ENCODE peak calls at places on chromosomes 16 and 17, in four cellular contexts. Y is upper lobe of left lung, H is Panc1, G is HepG2. Z is an unnamed sample.

GRCh38 chr17:75384751-75385150 is 20.7 kb downstream of the GRB2 start:
- ATAC-seq in H (no peak), Y (no peak), G (no peak), Z (no peak)

GRCh38 chr17:80877095-80877828 is 114.4 kb upstream of the CHMP6 start:
- ATAC-seq in G (no peak), Y (no peak), H (no peak), Z (no peak)

GRCh38 chr17:64661731-64661980 is 451 bp downstream of the SMURF2 start:
- ATAC-seq in G (no peak), H (peak; percentile 44), Y (no peak), Z (peak; percentile 44)

GRCh38 chr16:82995927-82996441 is 369.2 kb downstream of the CDH13 start:
- ATAC-seq in G (no peak), H (no peak), Y (peak; percentile 45), Z (peak; percentile 63)

GRCh38 chr16:89453662-89454321 is 36.6 kb downstream of the ANKRD11 start:
- ATAC-seq in H (peak; percentile 69), G (peak; percentile 52), Y (peak; percentile 75), Z (peak; percentile 55)

GRCh38 chr16:10878644-10879498 is 1.9 kb downstream of the CIITA start:
- ATAC-seq in G (peak; percentile 67), H (peak; percentile 66), Y (peak; percentile 80), Z (peak; percentile 59)

GRCh38 chr17:59837362-59838195 is 55.2 kb downstream of the TUBD1 start:
- ATAC-seq in H (peak; percentile 83), G (peak; percentile 86), Y (peak; percentile 89), Z (peak; percentile 97)

GRCh38 chr16:11801481-11802021 is 4.5 kb upstream of the ZC3H7A start:
- ATAC-seq in H (no peak), G (no peak), Y (no peak), Z (no peak)

GRCh38 chr17:40322417-40323315 is 13.7 kb downstream of the RARA start:
- ATAC-seq in Y (peak; percentile 46), H (peak; percentile 17), G (no peak), Z (peak; percentile 17)

GRCh38 chr17:65485388-65486299 is 75.8 kb downstream of the AXIN2 start:
- ATAC-seq in H (no peak), Y (peak; percentile 67), G (no peak), Z (peak; percentile 36)

GRCh38 chr16:49528035-49528434 is 154.4 kb downstream of the C16orf78 start:
- ATAC-seq in H (no peak), G (no peak), Y (peak; percentile 44), Z (peak; percentile 50)

GRCh38 chr17:81470944-81471803 is 41.4 kb downstream of the ACTG1 start:
- ATAC-seq in G (no peak), Y (no peak), H (no peak), Z (no peak)

GRCh38 chr17:62058611-62059010 is 6.5 kb downstream of the MED13 start:
- ATAC-seq in Y (no peak), H (no peak), G (no peak), Z (no peak)

GRCh38 chr16:65494609-65495008 is 372.7 kb upstream of the CDH11 start:
- ATAC-seq in Y (no peak), G (no peak), H (no peak), Z (no peak)

GRCh38 chr16:58464916-58465731 is 34.8 kb upstream of the NDRG4 start:
- ATAC-seq in G (peak; percentile 65), Y (no peak), H (peak; percentile 61), Z (no peak)

GRCh38 chr17:75689441-75689873 is 22.3 kb downstream of the SAP30BP start:
- ATAC-seq in Y (no peak), G (no peak), H (no peak), Z (no peak)

GRCh38 chr16:84643677-84644076 is 4.6 kb upstream of the KLHL36 start:
- ATAC-seq in G (no peak), H (no peak), Y (no peak), Z (no peak)

GRCh38 chr16:30805056-30805369 is 18.0 kb upstream of the ZNF629 start:
- ATAC-seq in H (peak; percentile 44), G (peak; percentile 3), Y (peak; percentile 4), Z (no peak)

GRCh38 chr16:27576729-27577128 is 26.8 kb downstream of the KATNIP start:
- ATAC-seq in G (no peak), H (no peak), Y (no peak), Z (no peak)

GRCh38 chr17:48413613-48414405 is 16.2 kb downstream of the SKAP1 start:
- ATAC-seq in G (no peak), Y (no peak), H (no peak), Z (no peak)

GRCh38 chr17:81553616-81554181 is 1.5 kb upstream of the FAAP100 start:
- ATAC-seq in G (peak; percentile 0), Y (peak; percentile 19), H (peak; percentile 44), Z (no peak)

GRCh38 chr17:17388657-17389496 is 85.7 kb downstream of the NT5M start:
- ATAC-seq in G (no peak), Y (peak; percentile 25), H (no peak), Z (no peak)

GRCh38 chr17:1907818-1908698 is 78.3 kb downstream of the RPA1 start:
- ATAC-seq in Y (peak; percentile 66), G (no peak), H (peak; percentile 36), Z (peak; percentile 28)

GRCh38 chr17:1908699-1909309 is 79.0 kb downstream of the RPA1 start:
- ATAC-seq in H (peak; percentile 90), G (peak; percentile 79), Y (peak; percentile 90), Z (peak; percentile 84)

GRCh38 chr17:1905190-1905919 is 75.5 kb downstream of the RPA1 start:
- ATAC-seq in H (no peak), G (peak; percentile 69), Y (no peak), Z (no peak)

GRCh38 chr17:1906622-1907021 is 76.8 kb downstream of the RPA1 start:
- ATAC-seq in Y (no peak), G (no peak), H (no peak), Z (no peak)

DNA sequence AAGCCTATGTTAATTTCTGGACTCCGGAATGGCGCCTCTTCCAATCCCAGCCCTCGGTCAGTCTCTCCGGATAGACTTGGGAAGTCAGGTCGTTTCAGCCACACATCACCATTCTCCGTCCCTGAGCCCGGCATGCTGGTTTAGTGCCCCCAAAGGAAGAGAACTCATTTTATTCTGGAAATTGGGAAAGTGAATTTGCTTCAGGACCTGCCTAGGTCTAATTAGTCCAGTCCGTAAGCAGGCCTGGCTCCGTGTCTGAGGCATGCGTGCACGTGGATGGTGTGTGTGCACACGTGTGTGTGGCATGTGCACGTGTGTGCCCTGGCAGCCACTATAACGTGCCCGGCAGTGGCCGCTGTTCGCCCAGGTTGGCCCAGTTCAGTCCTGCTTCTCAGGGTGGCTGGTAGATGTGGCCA is 77.4 kb downstream of the RPA1 start:
- ATAC-seq in H (peak; percentile 56), G (no peak), Y (no peak), Z (no peak)
- H3K4me3 ChIP-seq in H (no peak overlapping the region), G (no peak overlapping the region), Y (no peak overlapping the region), Z (no peak overlapping the region)

GRCh38 chr16:67679935-67680897 is 13.6 kb downstream of the C16orf86 start:
- ATAC-seq in G (no peak), H (no peak), Y (no peak), Z (no peak)

GRCh38 chr16:67685388-67686112 is 18.9 kb downstream of the C16orf86 start:
- ATAC-seq in Y (no peak), H (no peak), G (no peak), Z (no peak)

GRCh38 chr16:67678354-67679023 is 11.9 kb downstream of the C16orf86 start:
- ATAC-seq in G (no peak), Y (no peak), H (no peak), Z (no peak)

GRCh38 chr16:67683767-67684166 is 17.2 kb downstream of the C16orf86 start:
- ATAC-seq in Y (no peak), G (no peak), H (no peak), Z (no peak)
- TF ChIP-seq POLR2AphosphoS5 in Y (no peak), G (no peak), H (no peak), Z (no peak)

DNA sequence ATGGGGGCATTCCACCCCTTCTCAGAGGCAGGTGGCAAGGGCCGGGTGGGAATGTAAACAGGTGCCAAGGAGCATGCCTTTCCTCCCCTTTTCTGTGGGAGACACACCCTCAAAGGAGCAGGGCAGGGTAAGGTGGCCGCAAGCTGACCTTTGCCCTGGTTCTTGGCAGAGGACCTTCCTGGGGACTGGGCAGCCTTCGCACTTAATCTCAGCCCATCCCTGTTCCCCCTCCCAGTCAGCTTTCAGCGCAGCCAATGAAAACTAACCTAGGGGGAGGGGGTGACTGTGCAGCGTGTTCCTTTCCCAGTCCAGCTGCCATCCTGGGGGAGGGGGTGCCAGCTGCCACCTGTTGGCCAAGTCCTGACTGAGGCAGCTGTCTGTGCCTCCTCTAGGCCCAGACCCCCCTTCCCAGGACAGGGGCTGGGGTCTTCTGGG is 2.8 kb downstream of the TRAF4 start:
- ATAC-seq in H (no peak), G (no peak), Y (no peak), Z (no peak)
- H3K4me3 ChIP-seq in H (peak overlapping the region; percentile 89), G (no peak overlapping the region), Y (peak overlapping the region; percentile 91), Z (no peak overlapping the region)

GRCh38 chr16:81095953-81096714 is at the start of gene GCSH:
- ATAC-seq in H (peak; percentile 99), Y (peak; percentile 100), G (peak; percentile 98), Z (peak; percentile 100)
- TF ChIP-seq POLR2AphosphoS5 in H (no peak), Y (peak; percentile 37), G (peak; percentile 65), Z (peak; percentile 51)

GRCh38 chr17:77130521-77130920 is 10.2 kb upstream of the SEC14L1 start:
- ATAC-seq in H (no peak), Y (no peak), G (no peak), Z (no peak)

GRCh38 chr17:77132411-77133086 is 8.2 kb upstream of the SEC14L1 start:
- ATAC-seq in G (no peak), Y (no peak), H (no peak), Z (no peak)

GRCh38 chr17:77133087-77133633 is 7.6 kb upstream of the SEC14L1 start:
- ATAC-seq in G (no peak), H (no peak), Y (no peak), Z (no peak)

GRCh38 chr17:77129568-77130301 is 11.0 kb upstream of the SEC14L1 start:
- ATAC-seq in Y (no peak), H (peak; percentile 15), G (no peak), Z (no peak)

GRCh38 chr17:77131919-77132318 is 8.8 kb upstream of the SEC14L1 start:
- ATAC-seq in G (peak; percentile 66), H (peak; percentile 50), Y (no peak), Z (no peak)
- H3K4me3 ChIP-seq in G (no peak overlapping the region), H (no peak overlapping the region), Y (no peak overlapping the region), Z (no peak overlapping the region)

DNA sequence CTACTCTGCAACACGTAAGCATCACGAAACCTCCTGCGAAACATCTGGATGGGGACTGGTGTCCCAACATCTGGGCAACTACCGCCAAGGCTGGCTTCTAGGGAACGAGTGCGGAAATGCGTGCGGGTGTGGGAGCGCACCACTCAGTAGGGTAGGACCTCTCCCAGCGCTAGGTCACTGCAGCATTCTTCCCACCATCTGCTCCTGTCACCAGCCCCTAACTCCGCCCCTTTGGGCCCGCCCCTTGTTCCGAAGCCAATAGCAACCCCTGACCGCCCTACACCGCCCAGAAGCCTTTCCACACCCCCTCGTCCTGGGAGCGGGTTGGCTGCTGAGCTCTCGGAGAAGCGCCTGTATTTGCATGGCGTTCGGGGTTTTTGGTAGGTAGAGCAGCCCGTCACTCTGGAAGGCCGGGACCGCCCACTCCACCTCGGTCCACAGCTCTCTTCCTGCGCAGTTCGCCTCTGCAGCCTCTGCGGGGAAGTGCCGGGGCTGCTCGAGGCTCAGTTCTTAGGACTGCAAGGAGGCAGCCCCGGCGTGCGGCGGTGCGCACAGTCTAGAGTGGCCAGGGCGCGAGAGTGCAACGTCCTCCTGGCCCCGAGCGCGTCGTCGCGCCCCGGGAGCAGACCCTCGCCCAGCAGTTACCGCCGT is at the start of gene HS3ST3B1:
- ATAC-seq in H (peak; percentile 93), Y (peak; percentile 93), G (peak; percentile 83), Z (peak; percentile 95)
- TF ChIP-seq POLR2AphosphoS5 in H (no peak), Y (peak; percentile 86), G (peak; percentile 95), Z (peak; percentile 54)